ENCODE peak calls at places on chromosomes 6 and 20, in nine cellular contexts. J is activated naive CD4-positive, alpha-beta T cell; T is A549; E is activated naive CD8-positive, alpha-beta T cell treated with anti-CD3 and anti-CD28 coated beads, Interleukin-2, amount 50 U/mL, for 24 hours; R is NCI-H69; H is H7; V is NCI-H1092; N is GM13976; Y is KBM-7. P is an unnamed sample.
A peak's percentile ranks its signal among the peaks of the same experiment; 100 is the strongest.

GRCh38 chr6:160137989-160138835 is 16.6 kb downstream of the SLC22A1 start:
- DNase-seq in N (peak; percentile 72), J (peak; percentile 33), E (peak; percentile 63), H (no peak), Y (peak; percentile 65), T (peak; percentile 28), R (peak; percentile 65), V (peak; percentile 36), P (peak; percentile 74)

GRCh38 chr6:89999995-90000825 is 105.9 kb downstream of the GJA10 start:
- DNase-seq in R (no peak), J (no peak), E (no peak), T (no peak), V (no peak), H (no peak), Y (no peak), N (no peak), P (no peak)

GRCh38 chr6:11899645-11900044 is 112.5 kb upstream of the HIVEP1 start:
- DNase-seq in E (no peak), R (no peak), Y (no peak), T (no peak), V (no peak), H (no peak), N (no peak), J (no peak), P (no peak)

GRCh38 chr6:111626446-111626845 is 20.8 kb upstream of the TRAF3IP2 start:
- DNase-seq in H (no peak), V (no peak), T (no peak), R (peak; percentile 11), N (no peak), Y (no peak), J (no peak), E (no peak), P (no peak)

GRCh38 chr20:51372176-51372803 is 170.2 kb downstream of the NFATC2 start:
- DNase-seq in H (peak; percentile 91), E (peak; percentile 66), N (peak; percentile 85), R (peak; percentile 58), J (peak; percentile 32), Y (peak; percentile 65), T (peak; percentile 91), V (peak; percentile 50), P (peak; percentile 89)

GRCh38 chr20:23362392-23363256 is 642 bp downstream of the GZF1 start:
- DNase-seq in N (no peak), E (peak; percentile 41), J (no peak), T (no peak), H (peak; percentile 69), R (peak; percentile 61), V (no peak), Y (peak; percentile 43), P (peak; percentile 66)

GRCh38 chr20:36866681-36867485 is 9.1 kb upstream of the TLDC2 start:
- DNase-seq in E (no peak), R (no peak), T (no peak), N (no peak), J (no peak), H (no peak), V (no peak), Y (no peak), P (no peak)

GRCh38 chr20:58017237-58017969 is 211.1 kb downstream of the ANKRD60 start:
- DNase-seq in E (no peak), T (peak; percentile 90), R (peak; percentile 10), H (no peak), N (no peak), Y (no peak), V (no peak), J (no peak), P (peak; percentile 90)

GRCh38 chr20:54284928-54285704 is 77.2 kb downstream of the PFDN4 start:
- DNase-seq in J (no peak), T (no peak), E (no peak), R (no peak), Y (peak; percentile 14), V (no peak), N (no peak), H (no peak), P (no peak)

GRCh38 chr20:47353224-47353696 is 3.2 kb downstream of the ZMYND8 start:
- DNase-seq in Y (no peak), T (no peak), E (no peak), R (peak; percentile 69), V (no peak), J (no peak), N (no peak), H (no peak), P (no peak)

GRCh38 chr20:4563534-4563933 is 158.2 kb upstream of the PRND start:
- DNase-seq in R (no peak), E (peak; percentile 10), V (no peak), Y (peak; percentile 35), N (no peak), H (no peak), J (no peak), T (no peak), P (peak; percentile 64)

GRCh38 chr6:169896826-169897456 is 145.5 kb downstream of the ERMARD start:
- DNase-seq in Y (no peak), R (no peak), J (no peak), V (no peak), E (no peak), N (no peak), H (peak; percentile 23), T (no peak), P (no peak)

GRCh38 chr20:22099348-22099747 is 393.9 kb downstream of the PAX1 start:
- DNase-seq in R (no peak), J (no peak), Y (no peak), V (no peak), N (no peak), H (no peak), E (no peak), T (no peak), P (no peak)

GRCh38 chr20:34829191-34829590 is 3.7 kb upstream of the NCOA6 start:
- DNase-seq in E (no peak), V (no peak), Y (no peak), R (peak; percentile 15), N (no peak), J (no peak), H (no peak), T (no peak), P (no peak)

GRCh38 chr6:107809966-107810365 is 14.1 kb downstream of the SCML4 start:
- DNase-seq in E (no peak), H (no peak), N (no peak), Y (no peak), V (no peak), T (no peak), R (no peak), J (no peak), P (no peak)

GRCh38 chr6:44329858-44330257 is 12.6 kb upstream of the SPATS1 start:
- DNase-seq in N (no peak), Y (no peak), V (no peak), T (no peak), H (no peak), J (no peak), E (no peak), R (no peak), P (no peak)

GRCh38 chr6:36444470-36444869 is 1.7 kb downstream of the KCTD20 start:
- DNase-seq in J (no peak), H (no peak), E (no peak), V (no peak), T (no peak), Y (no peak), R (no peak), N (no peak), P (no peak)

GRCh38 chr20:34112600-34113061 is 588 bp upstream of the EIF2S2 start:
- DNase-seq in V (peak; percentile 29), T (peak; percentile 36), H (peak; percentile 43), E (no peak), Y (no peak), N (peak; percentile 45), R (peak; percentile 80), J (no peak), P (peak; percentile 76)

GRCh38 chr6:132964101-132964867 is 149.9 kb downstream of the RPS12 start:
- DNase-seq in R (peak; percentile 64), H (no peak), N (no peak), J (no peak), E (no peak), T (no peak), V (peak; percentile 49), Y (no peak), P (no peak)

GRCh38 chr6:108578595-108579038 is 17.9 kb downstream of the FOXO3 start:
- DNase-seq in H (no peak), N (no peak), V (no peak), Y (no peak), T (no peak), J (no peak), E (no peak), R (no peak), P (peak; percentile 71)

GRCh38 chr6:73610444-73611275 is 43.1 kb downstream of the SLC17A5 start:
- DNase-seq in H (no peak), V (no peak), R (peak; percentile 25), T (no peak), E (no peak), N (peak; percentile 44), J (no peak), Y (peak; percentile 80), P (no peak)

GRCh38 chr6:138555294-138555988 is 56.1 kb upstream of the NHSL1 start:
- DNase-seq in V (no peak), H (no peak), N (no peak), E (no peak), T (no peak), Y (peak; percentile 73), R (peak; percentile 57), J (no peak), P (peak; percentile 90)

GRCh38 chr20:44752099-44752931 is 6.7 kb downstream of the KCNK15 start:
- DNase-seq in V (no peak), Y (no peak), E (no peak), N (no peak), T (no peak), R (peak; percentile 44), H (peak; percentile 55), J (no peak), P (no peak)

GRCh38 chr6:35786810-35787209 is 6.0 kb downstream of the CLPSL1 start:
- DNase-seq in N (peak; percentile 39), E (no peak), R (peak; percentile 43), T (no peak), V (no peak), Y (no peak), H (peak; percentile 82), J (no peak), P (no peak)

GRCh38 chr6:135146160-135146920 is 34.8 kb upstream of the MYB start:
- DNase-seq in V (no peak), J (no peak), T (no peak), R (peak; percentile 23), H (no peak), E (no peak), N (no peak), Y (no peak), P (no peak)